ENCODE peak calls at places on chromosomes 4 and X, in six cellular contexts. O is A549, U is mammary epithelial cell, R is foreskin keratinocyte, D is RWPE1, W is astrocyte. V is an unnamed sample.

GRCh38 chr4:8393593-8394038 is 46.9 kb downstream of the ACOX3 start:
- DNase-seq in R (peak), U (peak), O (peak), W (peak), D (peak), V (no peak)

GRCh38 chrX:17550011-17550410 is 175.0 kb downstream of the NHS start:
- DNase-seq in O (no peak), R (peak), D (no peak), W (peak), U (peak), V (no peak)

GRCh38 chr4:150784305-150784704 is 202.4 kb downstream of the MAB21L2 start:
- DNase-seq in W (no peak), O (no peak), R (no peak), D (no peak), U (no peak), V (no peak)

GRCh38 chrX:16867947-16868346 is 2.2 kb downstream of the RBBP7 start:
- DNase-seq in D (no peak), O (no peak), U (no peak), W (no peak), R (no peak), V (no peak)

GRCh38 chrX:77938083-77938482 is 27.6 kb downstream of the ATP7A start:
- DNase-seq in W (no peak), D (no peak), R (no peak), O (no peak), U (no peak), V (no peak)

GRCh38 chr4:89110541-89110985 is 770 bp upstream of the TIGD2 start:
- DNase-seq in W (no peak), O (no peak), R (peak), D (peak), U (no peak), V (no peak)

GRCh38 chrX:43949669-43950068 is 23.5 kb downstream of the NDP start:
- DNase-seq in U (no peak), W (no peak), R (no peak), O (peak), D (no peak), V (peak)

GRCh38 chr4:100128338-100128737 is 61.9 kb downstream of the DDIT4L start:
- DNase-seq in U (no peak), W (no peak), O (no peak), R (no peak), D (no peak), V (no peak)

GRCh38 chr4:4869380-4869723 is 9.9 kb downstream of the MSX1 start:
- DNase-seq in W (no peak), D (no peak), U (no peak), R (no peak), O (no peak), V (no peak)

GRCh38 chr4:105088110-105088879 is 58.4 kb upstream of the TET2 start:
- DNase-seq in R (peak), U (peak), W (peak), O (no peak), D (peak), V (no peak)

GRCh38 chr4:3866813-3867129 is 100.6 kb downstream of the ADRA2C start:
- DNase-seq in W (no peak), U (no peak), R (no peak), O (no peak), D (no peak), V (no peak)

GRCh38 chr4:153483432-153484418 is 17.6 kb downstream of the TMEM131L start:
- DNase-seq in R (no peak), O (no peak), W (no peak), U (no peak), D (no peak), V (no peak)

GRCh38 chr4:3010577-3010976 is 47.2 kb downstream of the GRK4 start:
- DNase-seq in R (peak), W (no peak), O (no peak), D (peak), U (peak), V (no peak)

GRCh38 chr4:107699466-107700206 is 20.4 kb downstream of the PAPSS1 start:
- DNase-seq in W (peak), R (no peak), U (no peak), D (no peak), O (no peak), V (no peak)

GRCh38 chrX:130176354-130176776 is 4.6 kb downstream of the RAB33A start:
- DNase-seq in O (no peak), W (no peak), D (no peak), R (no peak), U (no peak), V (no peak)

GRCh38 chr4:162157241-162157640 is 6.6 kb downstream of the FSTL5 start:
- DNase-seq in U (no peak), R (no peak), W (no peak), D (no peak), O (no peak), V (no peak)

GRCh38 chrX:130680164-130681035 is 222.6 kb downstream of the ENOX2 start:
- DNase-seq in D (no peak), W (peak), U (no peak), R (no peak), O (no peak), V (no peak)

GRCh38 chr4:74969507-74970474 is 36.9 kb downstream of the PARM1 start:
- DNase-seq in D (no peak), W (no peak), R (no peak), U (no peak), O (no peak), V (no peak)

GRCh38 chr4:114026447-114026846 is 47.0 kb upstream of the ARSJ start:
- DNase-seq in U (no peak), R (no peak), D (no peak), O (no peak), W (peak), V (no peak)

GRCh38 chr4:157984285-157984911 is 188.4 kb downstream of the GASK1B start:
- DNase-seq in O (no peak), R (peak), U (peak), D (no peak), W (no peak), V (no peak)

GRCh38 chr4:156705291-156705690 is 266.3 kb downstream of the PDGFC start:
- DNase-seq in O (no peak), R (peak), W (peak), U (peak), D (no peak), V (no peak)

GRCh38 chr4:145538636-145539035 is 57.0 kb downstream of the SMAD1 start:
- DNase-seq in U (no peak), O (no peak), R (no peak), D (no peak), W (no peak), V (no peak)

GRCh38 chrX:78313526-78313925 is 13.9 kb downstream of the CYSLTR1 start:
- DNase-seq in U (no peak), O (no peak), D (no peak), R (no peak), W (no peak), V (no peak)

GRCh38 chrX:115494133-115494532 is 66.8 kb upstream of the PLS3 start:
- DNase-seq in W (no peak), D (no peak), R (no peak), O (no peak), U (no peak), V (no peak)

GRCh38 chrX:70452143-70452733 is 7.6 kb downstream of the DLG3 start:
- DNase-seq in R (no peak), W (no peak), U (no peak), D (no peak), O (peak), V (peak)

GRCh38 chr4:5757954-5758353 is 47.0 kb downstream of the EVC start:
- DNase-seq in U (no peak), O (no peak), R (no peak), D (no peak), W (no peak), V (peak)

GRCh38 chr4:74190919-74191397 is 33.0 kb downstream of the MTHFD2L start:
- DNase-seq in U (no peak), O (no peak), W (no peak), R (no peak), D (no peak), V (no peak)

GRCh38 chrX:51336584-51336983 is 4.0 kb downstream of the NUDT10 start:
- DNase-seq in O (peak), U (peak), W (peak), R (peak), D (peak), V (no peak)

GRCh38 chr4:150683775-150684350 is 101.9 kb downstream of the MAB21L2 start:
- DNase-seq in O (no peak), D (no peak), R (peak), W (no peak), U (peak), V (no peak)

GRCh38 chr4:42568610-42569207 is 88.2 kb downstream of the ATP8A1 start:
- DNase-seq in O (peak), U (peak), W (peak), D (peak), R (peak), V (peak)

GRCh38 chr4:7620086-7620813 is 185.5 kb upstream of the PSAPL1 start:
- DNase-seq in U (no peak), D (no peak), W (no peak), O (no peak), R (no peak), V (no peak)

GRCh38 chr4:37453361-37454262 is 209.1 kb downstream of the NWD2 start:
- DNase-seq in U (peak), W (peak), D (peak), R (peak), O (peak), V (peak)

GRCh38 chrX:10157032-10157341 is 212 bp downstream of the CLCN4 start:
- DNase-seq in O (no peak), D (no peak), U (no peak), W (no peak), R (no peak), V (no peak)

GRCh38 chrX:65406532-65406931 is 128.1 kb downstream of the LAS1L start:
- DNase-seq in O (no peak), U (no peak), W (no peak), R (no peak), D (no peak), V (no peak)

GRCh38 chr4:76199664-76200211 is 13.9 kb downstream of the SCARB2 start:
- DNase-seq in R (no peak), W (peak), O (no peak), D (no peak), U (no peak), V (no peak)

GRCh38 chrX:113802837-113803236 is 781.0 kb upstream of the HTR2C start:
- DNase-seq in W (peak), R (no peak), D (no peak), O (no peak), U (no peak), V (no peak)

GRCh38 chr4:94926936-94927335 is 169.2 kb downstream of the BMPR1B start:
- DNase-seq in W (no peak), D (no peak), O (no peak), R (no peak), U (no peak), V (no peak)

GRCh38 chrX:68432648-68433047 is 647 bp downstream of the OPHN1 start:
- DNase-seq in R (peak), D (no peak), W (peak), U (no peak), O (no peak), V (no peak)

GRCh38 chr4:189613202-189613601 is 327.5 kb upstream of the FRG1 start:
- DNase-seq in O (no peak), U (no peak), D (no peak), R (peak), W (no peak), V (no peak)

GRCh38 chr4:38529189-38530115 is 134.5 kb upstream of the KLF3 start:
- DNase-seq in R (no peak), W (no peak), U (no peak), D (no peak), O (no peak), V (no peak)

GRCh38 chrX:39470588-39471155 is 627.1 kb downstream of the BCOR start:
- DNase-seq in R (no peak), D (no peak), U (no peak), W (peak), O (no peak), V (no peak)
- TF ChIP-seq CTCF in R (no peak), D (no peak), U (no peak), W (no peak), O (no peak), V (no peak)

DNA sequence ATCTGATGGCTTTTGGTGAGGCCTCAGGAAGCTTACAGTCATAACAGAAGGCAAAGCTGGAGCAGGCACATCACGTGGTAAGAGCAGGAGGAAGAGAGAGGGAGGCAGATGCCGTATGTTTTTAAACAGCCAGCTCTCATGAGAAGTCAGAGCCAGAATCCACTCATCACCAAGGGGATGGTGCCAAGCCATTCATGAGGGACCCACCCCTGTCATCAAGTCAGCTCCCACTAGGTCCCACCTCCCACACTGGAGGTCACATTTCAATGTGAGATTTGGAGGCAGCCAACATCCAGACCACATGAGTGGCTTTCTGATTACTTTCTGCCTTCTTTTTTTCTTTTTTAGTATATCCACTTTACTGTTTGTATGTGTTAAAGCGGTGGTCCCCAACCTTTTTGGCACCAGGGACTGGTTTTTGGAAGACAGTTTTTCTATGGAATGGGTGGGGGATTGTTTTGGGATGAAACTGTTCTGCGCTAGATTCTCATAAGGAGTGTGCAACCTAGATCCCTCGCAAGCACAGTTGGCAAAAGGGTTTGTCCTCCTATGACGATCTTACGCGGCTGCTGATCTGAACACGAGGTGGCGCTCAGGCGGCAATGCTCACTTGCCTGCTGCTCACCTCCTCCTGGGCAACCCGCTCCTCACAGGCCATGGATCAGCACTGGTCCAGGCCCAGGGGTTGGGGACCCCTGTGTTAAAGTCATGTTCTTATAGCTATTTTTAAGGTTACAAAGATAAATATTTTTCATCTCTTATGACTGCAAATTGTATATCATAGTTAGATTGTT is 61.7 kb downstream of the SLIT2 start:
- DNase-seq in U (no peak), W (no peak), R (no peak), D (no peak), O (no peak), V (peak)
- TF ChIP-seq CTCF in U (no peak), W (no peak), R (peak), D (no peak), O (no peak), V (no peak)

DNA sequence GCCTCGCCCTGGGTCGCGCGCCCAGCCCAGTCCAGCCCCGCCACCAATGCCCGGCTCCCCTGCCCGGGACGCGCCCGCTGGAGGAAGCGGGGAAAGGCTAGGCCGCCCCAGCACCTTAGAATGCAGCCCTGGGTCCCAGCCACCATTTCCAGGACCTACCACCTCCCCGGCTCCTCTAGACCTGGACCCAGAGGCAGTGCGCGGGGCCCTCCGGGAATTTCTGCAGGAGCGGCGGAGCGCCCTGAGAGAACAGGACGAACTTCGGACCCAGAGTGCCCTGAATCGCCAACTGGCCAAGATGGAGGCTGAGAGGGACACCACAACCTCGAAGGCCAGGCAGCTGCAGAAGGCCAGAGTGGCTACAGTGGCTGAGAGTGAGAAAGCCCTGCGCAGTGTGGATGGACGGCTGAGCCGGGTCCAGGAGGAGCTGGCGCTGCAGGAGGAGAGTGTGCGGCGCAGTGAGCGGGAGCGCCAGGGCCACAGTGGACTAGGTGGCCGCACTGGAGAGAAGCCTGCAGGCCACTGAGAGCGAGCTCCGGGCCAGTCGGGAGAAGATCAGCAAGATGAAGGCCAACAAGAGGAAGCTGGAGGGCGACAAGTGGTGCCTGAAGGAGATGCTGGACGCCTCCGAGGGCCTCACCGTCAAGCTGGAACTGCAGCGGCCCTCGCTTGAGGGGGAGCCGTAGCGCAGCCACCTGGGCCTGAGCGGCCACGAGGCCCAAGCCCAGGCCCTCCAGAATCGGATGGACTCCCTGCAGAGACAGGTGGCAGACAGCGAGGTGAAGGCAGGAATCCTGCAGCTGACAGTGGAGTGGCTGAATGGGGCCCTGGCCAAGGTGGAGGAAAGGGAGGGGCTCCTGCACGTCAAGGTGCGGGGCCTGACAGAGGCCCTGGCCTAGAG is 15.5 kb downstream of the SMIM10L2A start:
- DNase-seq in U (no peak), R (no peak), O (no peak), W (no peak), D (no peak), V (no peak)
- TF ChIP-seq CTCF in U (no peak), R (no peak), O (no peak), W (no peak), D (no peak), V (no peak)

GRCh38 chrX:15146515-15146914 is 123.4 kb downstream of the ASB9 start:
- DNase-seq in R (no peak), U (no peak), O (no peak), D (no peak), W (no peak), V (no peak)
- TF ChIP-seq CTCF in R (peak), U (peak), O (peak), D (no peak), W (peak), V (peak)

GRCh38 chrX:25022499-25023325 is 6.9 kb upstream of the ARX start:
- DNase-seq in W (no peak), D (no peak), R (no peak), O (no peak), U (no peak), V (no peak)

GRCh38 chrX:25019707-25020390 is 4.1 kb upstream of the ARX start:
- DNase-seq in W (no peak), O (no peak), U (no peak), R (no peak), D (no peak), V (no peak)

GRCh38 chrX:25020391-25021131 is 4.8 kb upstream of the ARX start:
- DNase-seq in O (peak), U (no peak), D (no peak), R (no peak), W (no peak), V (peak)

GRCh38 chrX:25018682-25019081 is 2.9 kb upstream of the ARX start:
- DNase-seq in W (no peak), R (no peak), U (no peak), O (no peak), D (no peak), V (no peak)

GRCh38 chrX:25021132-25021498 is 5.3 kb upstream of the ARX start:
- DNase-seq in R (no peak), W (no peak), U (no peak), D (no peak), O (peak), V (no peak)
- TF ChIP-seq CTCF in R (no peak), W (no peak), U (no peak), D (no peak), O (no peak), V (no peak)

GRCh38 chr4:1255699-1256098 is 6.8 kb upstream of the CTBP1 start:
- DNase-seq in U (no peak), O (no peak), R (no peak), W (no peak), D (no peak), V (no peak)

GRCh38 chr4:1259966-1260365 is 11.0 kb upstream of the CTBP1 start:
- DNase-seq in R (no peak), O (no peak), U (no peak), D (no peak), W (no peak), V (no peak)

GRCh38 chr4:1260418-1261106 is 11.6 kb upstream of the CTBP1 start:
- DNase-seq in O (no peak), W (no peak), R (no peak), D (no peak), U (no peak), V (no peak)

GRCh38 chr4:1261107-1261928 is 12.4 kb upstream of the CTBP1 start:
- DNase-seq in R (no peak), W (no peak), D (no peak), O (no peak), U (no peak), V (no peak)

DNA sequence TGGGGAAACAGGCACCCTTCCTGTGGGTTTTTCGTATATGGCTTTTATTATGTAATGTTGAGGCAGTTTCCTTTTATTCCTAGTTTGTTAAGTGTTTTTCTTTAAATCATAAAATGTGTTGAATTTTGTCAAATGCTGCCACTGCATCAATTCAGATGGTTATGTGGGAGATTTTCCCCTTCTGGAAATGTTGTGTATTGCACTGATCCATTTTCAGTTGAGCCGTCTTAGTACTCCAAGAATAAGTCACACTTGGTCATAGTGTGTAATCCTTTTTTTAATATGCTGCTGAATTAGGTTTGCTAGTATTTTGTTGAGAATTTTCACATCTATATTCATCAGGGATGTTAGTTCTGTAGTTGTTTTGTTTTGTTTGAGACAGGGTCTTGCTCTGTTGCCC is 9.5 kb upstream of the CTBP1 start:
- DNase-seq in O (no peak), D (no peak), U (no peak), R (no peak), W (no peak), V (no peak)
- TF ChIP-seq CTCF in O (no peak), D (no peak), U (peak), R (peak), W (no peak), V (no peak)

V was measured in mesothelial cell of epicardium.